ENCODE peak calls at places on chromosomes 12 and 14, in four cellular contexts. A is esophagus squamous epithelium, D is A549, K is ovary. F is an unnamed sample.

GRCh38 chr14:101527987-101528386 is 33.3 kb upstream of the DIO3 start:
- DNase-seq in A (no peak), D (no peak), K (no peak), F (no peak)

GRCh38 chr14:104882325-104882973 is 17.4 kb downstream of the CEP170B start:
- DNase-seq in A (no peak), D (peak), K (peak), F (no peak)

GRCh38 chr14:55354500-55354899 is 57.1 kb downstream of the ATG14 start:
- DNase-seq in A (no peak), D (peak), K (peak), F (peak)

GRCh38 chr12:81759215-81759991 is at the start of gene PPFIA2:
- DNase-seq in A (no peak), D (peak), K (peak), F (no peak)

GRCh38 chr12:106214576-106214975 is 33.2 kb downstream of the CKAP4 start:
- DNase-seq in A (no peak), D (no peak), K (peak), F (no peak)

GRCh38 chr12:56071648-56072047 is 8.3 kb upstream of the ERBB3 start:
- DNase-seq in A (no peak), D (no peak), K (no peak), F (no peak)

GRCh38 chr14:100193417-100194357 is 34.2 kb upstream of the DEGS2 start:
- DNase-seq in A (no peak), D (no peak), K (no peak), F (no peak)

GRCh38 chr12:116498471-116498870 is 60.7 kb upstream of the MAP1LC3B2 start:
- DNase-seq in A (no peak), D (no peak), K (no peak), F (no peak)

GRCh38 chr12:87008785-87009184 is 752.6 kb upstream of the MGAT4C start:
- DNase-seq in A (no peak), D (no peak), K (no peak), F (no peak)

GRCh38 chr12:28536088-28536487 is 345.8 kb downstream of the CCDC91 start:
- DNase-seq in A (no peak), D (no peak), K (no peak), F (no peak)

GRCh38 chr12:58557156-58557555 is 363.1 kb downstream of the LRIG3 start:
- DNase-seq in A (no peak), D (no peak), K (no peak), F (no peak)

GRCh38 chr14:58922211-58922940 is 266.1 kb upstream of the DAAM1 start:
- DNase-seq in A (no peak), D (no peak), K (no peak), F (no peak)

GRCh38 chr14:23567186-23568020 is at the start of gene AP1G2:
- DNase-seq in A (peak), D (peak), K (peak), F (no peak)

GRCh38 chr12:132453361-132454133 is 36.4 kb upstream of the FBRSL1 start:
- DNase-seq in A (no peak), D (no peak), K (no peak), F (no peak)

GRCh38 chr12:115916910-115917668 is 360.4 kb downstream of the MED13L start:
- DNase-seq in A (no peak), D (peak), K (peak), F (no peak)

GRCh38 chr14:55240526-55241178 is 30.6 kb upstream of the FBXO34 start:
- DNase-seq in A (no peak), D (no peak), K (no peak), F (no peak)

GRCh38 chr12:90909069-90909676 is 45.8 kb downstream of the CCER1 start:
- DNase-seq in A (no peak), D (peak), K (no peak), F (no peak)

GRCh38 chr14:63874223-63874622 is 21.4 kb downstream of the SYNE2 start:
- DNase-seq in A (no peak), D (no peak), K (no peak), F (no peak)

GRCh38 chr14:51318777-51319176 is 78.7 kb downstream of the TMX1 start:
- DNase-seq in A (no peak), D (no peak), K (no peak), F (no peak)

GRCh38 chr12:50246873-50247612 is 36.3 kb downstream of the LIMA1 start:
- DNase-seq in A (no peak), D (peak), K (peak), F (no peak)

GRCh38 chr14:24335461-24336146 is 733 bp upstream of the ADCY4 start:
- DNase-seq in A (no peak), D (no peak), K (no peak), F (no peak)

GRCh38 chr14:24879661-24880381 is 170.1 kb downstream of the STXBP6 start:
- DNase-seq in A (no peak), D (no peak), K (no peak), F (no peak)

GRCh38 chr14:75906680-75907280 is 75.0 kb downstream of the TGFB3 start:
- DNase-seq in A (no peak), D (peak), K (peak), F (no peak)

GRCh38 chr12:40098406-40099145 is 7.3 kb downstream of the SLC2A13 start:
- DNase-seq in A (no peak), D (no peak), K (no peak), F (no peak)

GRCh38 chr12:64184216-64184615 is 37.9 kb downstream of the KICS2 start:
- DNase-seq in A (no peak), D (no peak), K (no peak), F (no peak)

GRCh38 chr12:59708059-59708458 is 112.2 kb downstream of the SLC16A7 start:
- DNase-seq in A (no peak), D (no peak), K (no peak), F (no peak)

GRCh38 chr14:75229923-75230792 is 48.5 kb upstream of the FOS start:
- DNase-seq in A (no peak), D (peak), K (no peak), F (no peak)

GRCh38 chr12:10940389-10940788 is 1.3 kb upstream of the TAS2R14 start:
- DNase-seq in A (no peak), D (peak), K (no peak), F (no peak)

GRCh38 chr12:62737615-62738014 is 197.3 kb downstream of the PPM1H start:
- DNase-seq in A (no peak), D (no peak), K (no peak), F (no peak)

GRCh38 chr14:98056946-98057345 is 1215.1 kb downstream of the BCL11B start:
- DNase-seq in A (no peak), D (no peak), K (no peak), F (no peak)

GRCh38 chr14:70792939-70793338 is 16.4 kb downstream of the MAP3K9 start:
- DNase-seq in A (no peak), D (no peak), K (no peak), F (no peak)

DNA sequence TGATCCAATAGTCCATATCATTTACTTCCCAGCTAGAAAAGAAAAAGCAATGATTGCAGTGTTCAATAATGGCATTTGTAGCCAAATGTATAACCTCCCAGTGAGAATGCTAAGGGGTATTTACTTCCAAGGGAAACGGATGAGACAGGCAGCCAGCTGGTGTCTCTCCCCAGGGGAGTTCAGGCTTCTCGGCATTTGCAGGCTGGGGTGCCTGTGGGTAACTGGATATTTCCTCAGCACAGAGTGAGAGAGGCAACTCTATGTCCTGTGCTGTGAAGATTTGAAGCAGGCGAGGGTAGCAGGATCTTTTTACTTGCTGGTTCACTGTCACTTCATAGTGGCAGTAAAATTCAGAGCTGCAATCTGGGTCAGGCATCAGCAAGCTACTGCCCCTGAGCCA is 1455.6 kb upstream of the TMEM132C start:
- DNase-seq in A (no peak), D (no peak), K (no peak), F (no peak)
- TF ChIP-seq POLR2A in A (no peak), D (no peak), K (no peak), F (no peak)

GRCh38 chr14:49634547-49635334 is at the start of gene DNAAF2:
- DNase-seq in A (peak), D (peak), K (peak), F (no peak)
- TF ChIP-seq POLR2A in A (no peak), D (peak), K (no peak), F (no peak)

GRCh38 chr14:68544150-68544892 is 248.5 kb downstream of the ZFP36L1 start:
- DNase-seq in A (no peak), D (no peak), K (peak), F (no peak)
- TF ChIP-seq POLR2A in A (no peak), D (no peak), K (no peak), F (no peak)

DNA sequence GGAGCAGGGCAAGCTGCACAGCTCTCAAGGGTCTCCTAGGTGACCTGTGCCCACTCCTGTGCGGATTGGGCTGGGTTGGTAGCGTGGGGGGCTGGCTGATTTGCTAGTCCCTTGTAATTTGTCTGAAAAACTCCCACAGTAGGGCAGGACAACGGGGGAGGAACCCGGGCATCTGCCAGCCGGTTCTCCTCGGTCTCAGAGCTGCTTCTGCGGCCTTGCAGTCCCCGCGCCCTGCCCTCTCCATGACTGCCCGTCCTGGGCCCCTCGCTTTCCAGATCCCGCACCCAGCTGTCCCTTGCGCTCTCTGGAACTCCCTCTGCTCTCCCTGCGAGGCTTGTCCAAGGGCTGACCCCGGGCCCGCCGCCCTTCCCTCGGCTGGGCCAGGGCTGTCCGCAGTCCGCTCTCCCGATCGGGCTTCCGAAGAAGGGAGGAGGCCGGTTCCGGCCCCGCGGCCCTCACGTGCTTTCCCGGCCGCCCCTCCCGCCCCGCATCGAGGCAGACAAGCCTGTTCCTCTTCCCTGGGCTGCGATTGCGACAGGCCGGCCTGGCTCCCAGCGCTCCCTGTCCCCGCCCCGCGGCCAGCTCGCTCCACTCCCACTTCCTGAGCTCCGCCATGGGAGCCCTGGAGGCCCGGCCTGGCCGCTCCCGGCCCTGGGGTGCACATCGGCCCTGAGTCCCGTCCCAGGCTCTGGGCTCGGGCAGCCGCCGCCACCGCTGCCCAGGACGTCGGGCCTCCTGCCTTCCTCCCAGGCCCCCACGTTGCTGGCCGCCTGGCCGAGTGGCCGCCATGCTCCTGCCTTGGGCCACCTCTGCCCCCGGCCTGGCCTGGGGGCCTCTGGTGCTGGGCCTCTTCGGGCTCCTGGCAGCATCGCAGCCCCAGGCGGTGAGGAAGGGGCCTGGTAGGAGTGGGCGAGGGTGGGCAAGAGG is at the start of gene LTBR:
- DNase-seq in A (peak), D (peak), K (peak), F (no peak)
- TF ChIP-seq POLR2A in A (no peak), D (peak), K (peak), F (no peak)